ENCODE peak calls at places on chromosomes 7 and 10, in seven cellular contexts. O is ovary, S is HepG2, Q is A549, A is transverse colon, V is H1, N is sigmoid colon. X is an unnamed sample.

GRCh38 chr7:97126483-97127171 is 9.1 kb downstream of the SDHAF3 start:
- DNase-seq in O (no peak), S (no peak), Q (no peak), A (no peak), V (no peak), N (no peak), X (no peak)

GRCh38 chr7:11716185-11716584 is 115.8 kb downstream of the THSD7A start:
- DNase-seq in O (no peak), S (no peak), Q (no peak), A (peak; percentile 8), V (no peak), N (no peak), X (no peak)

GRCh38 chr7:55060690-55061414 is 42.0 kb downstream of the EGFR start:
- DNase-seq in O (no peak), S (no peak), Q (no peak), A (no peak), V (no peak), N (no peak), X (peak; percentile 88)

GRCh38 chr10:77531441-77532001 is 106.1 kb downstream of the KCNMA1 start:
- DNase-seq in O (no peak), S (no peak), Q (peak; percentile 90), A (no peak), V (no peak), N (peak; percentile 82), X (no peak)

GRCh38 chr7:44858161-44858560 is 10.3 kb upstream of the H2AZ2 start:
- DNase-seq in O (no peak), S (no peak), Q (no peak), A (no peak), V (no peak), N (no peak), X (no peak)

GRCh38 chr7:36047254-36047653 is 105.8 kb upstream of the EEPD1 start:
- DNase-seq in O (no peak), S (no peak), Q (no peak), A (no peak), V (no peak), N (no peak), X (no peak)

GRCh38 chr10:80205478-80206276 is at the start of gene ANXA11:
- DNase-seq in O (peak; percentile 81), S (peak; percentile 72), Q (peak; percentile 78), A (peak; percentile 92), V (peak; percentile 62), N (peak; percentile 91), X (peak; percentile 74)

GRCh38 chr10:78745445-78745844 is 323.3 kb upstream of the ZMIZ1 start:
- DNase-seq in O (no peak), S (peak; percentile 75), Q (no peak), A (no peak), V (no peak), N (no peak), X (no peak)

GRCh38 chr10:77877461-77878344 is 48.9 kb downstream of the DLG5 start:
- DNase-seq in O (peak; percentile 33), S (no peak), Q (no peak), A (peak; percentile 34), V (peak; percentile 72), N (peak; percentile 91), X (no peak)

DNA sequence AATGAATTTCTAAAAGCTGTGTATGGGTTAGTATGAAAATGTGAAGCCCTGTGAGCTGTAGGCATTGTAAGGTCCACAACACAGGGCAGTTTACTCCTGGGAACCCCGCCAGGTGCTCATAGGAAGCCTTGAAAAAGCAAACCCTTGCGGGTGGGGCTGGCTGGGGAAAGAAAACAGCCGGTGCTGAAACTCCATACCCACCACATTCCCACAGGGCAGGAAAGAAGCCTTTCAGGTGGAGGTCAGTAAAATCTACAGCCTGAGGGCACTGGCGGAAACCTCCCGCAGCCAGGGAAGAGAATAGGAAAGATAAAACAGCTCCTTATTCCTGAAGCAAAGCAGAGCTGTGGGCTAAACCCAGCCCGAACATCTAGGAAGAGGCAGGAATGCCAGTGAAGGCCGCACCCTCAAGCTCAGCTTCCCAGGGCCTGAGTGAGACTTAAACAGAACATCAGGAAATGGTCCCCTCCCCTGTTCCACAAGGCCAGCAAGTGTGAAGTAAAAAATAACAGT is 34.7 kb downstream of the PODXL start:
- DNase-seq in O (peak; percentile 66), S (no peak), Q (no peak), A (peak; percentile 78), V (no peak), N (peak; percentile 68), X (no peak)
- TF ChIP-seq EP300 in O (no peak), S (no peak), Q (no peak), A (no peak), V (no peak), N (no peak), X (no peak)

GRCh38 chr10:91298224-91298862 is 77.9 kb downstream of the PCGF5 start:
- DNase-seq in O (peak; percentile 56), S (peak; percentile 51), Q (peak; percentile 68), A (peak; percentile 71), V (peak; percentile 78), N (peak; percentile 80), X (peak; percentile 69)
- H3K4me3 ChIP-seq in O (peak overlapping the region; percentile 30), S (no peak overlapping the region), Q (peak overlapping the region; percentile 14), A (peak overlapping the region; percentile 52), V (peak overlapping the region; percentile 27), N (peak overlapping the region; percentile 49), X (peak overlapping the region; percentile 17)

GRCh38 chr10:97498841-97499560 is at the start of gene UBTD1:
- DNase-seq in O (peak; percentile 61), S (peak; percentile 19), Q (peak; percentile 27), A (peak; percentile 43), V (no peak), N (peak; percentile 84), X (peak; percentile 33)

GRCh38 chr10:97499561-97500296 is 1.0 kb downstream of the UBTD1 start:
- DNase-seq in O (peak; percentile 72), S (no peak), Q (peak; percentile 17), A (peak; percentile 53), V (no peak), N (peak; percentile 92), X (peak; percentile 59)

GRCh38 chr10:97498076-97498840 is at the start of gene MMS19:
- DNase-seq in O (peak; percentile 100), S (peak; percentile 93), Q (peak; percentile 98), A (peak; percentile 100), V (peak; percentile 92), N (peak; percentile 100), X (peak; percentile 100)

GRCh38 chr10:97500297-97500575 is 1.5 kb downstream of the UBTD1 start:
- DNase-seq in O (no peak), S (no peak), Q (no peak), A (no peak), V (no peak), N (no peak), X (no peak)

DNA sequence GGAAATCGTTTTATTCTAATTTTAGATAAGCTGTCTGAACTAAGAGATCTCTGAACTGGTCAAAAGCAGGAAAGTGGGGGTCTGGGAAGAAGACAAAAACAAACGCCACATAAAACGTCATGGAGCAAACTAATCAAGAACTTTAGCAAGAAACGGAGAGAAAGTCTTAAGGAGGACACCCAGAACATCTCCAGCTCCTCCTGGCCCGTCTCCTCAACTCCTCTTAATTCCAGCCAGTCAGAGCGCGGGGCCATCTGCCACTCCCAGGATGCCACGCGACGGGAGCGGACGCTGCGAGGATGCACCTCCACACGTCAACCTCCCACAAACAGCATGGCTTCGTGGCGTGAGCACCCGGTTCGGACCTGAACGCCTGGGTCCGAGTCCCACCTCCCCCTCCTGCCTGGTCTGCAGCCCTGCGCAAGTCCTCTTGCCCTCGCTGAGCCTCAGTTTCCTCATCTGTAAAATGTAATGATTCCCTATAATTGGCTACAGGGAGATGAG is 598 bp downstream of the MMS19 start:
- DNase-seq in O (peak; percentile 69), S (peak; percentile 69), Q (peak; percentile 97), A (peak; percentile 84), V (no peak), N (peak; percentile 94), X (peak; percentile 71)
- TF ChIP-seq EP300 in O (no peak), S (no peak), Q (no peak), A (no peak), V (no peak), N (no peak), X (no peak)

GRCh38 chr10:34802692-34803091 is 12.4 kb downstream of the PARD3 start:
- DNase-seq in O (no peak), S (no peak), Q (no peak), A (no peak), V (no peak), N (no peak), X (no peak)
- H3K4me3 ChIP-seq in O (no peak overlapping the region), S (no peak overlapping the region), Q (no peak overlapping the region), A (no peak overlapping the region), V (no peak overlapping the region), N (no peak overlapping the region), X (no peak overlapping the region)

DNA sequence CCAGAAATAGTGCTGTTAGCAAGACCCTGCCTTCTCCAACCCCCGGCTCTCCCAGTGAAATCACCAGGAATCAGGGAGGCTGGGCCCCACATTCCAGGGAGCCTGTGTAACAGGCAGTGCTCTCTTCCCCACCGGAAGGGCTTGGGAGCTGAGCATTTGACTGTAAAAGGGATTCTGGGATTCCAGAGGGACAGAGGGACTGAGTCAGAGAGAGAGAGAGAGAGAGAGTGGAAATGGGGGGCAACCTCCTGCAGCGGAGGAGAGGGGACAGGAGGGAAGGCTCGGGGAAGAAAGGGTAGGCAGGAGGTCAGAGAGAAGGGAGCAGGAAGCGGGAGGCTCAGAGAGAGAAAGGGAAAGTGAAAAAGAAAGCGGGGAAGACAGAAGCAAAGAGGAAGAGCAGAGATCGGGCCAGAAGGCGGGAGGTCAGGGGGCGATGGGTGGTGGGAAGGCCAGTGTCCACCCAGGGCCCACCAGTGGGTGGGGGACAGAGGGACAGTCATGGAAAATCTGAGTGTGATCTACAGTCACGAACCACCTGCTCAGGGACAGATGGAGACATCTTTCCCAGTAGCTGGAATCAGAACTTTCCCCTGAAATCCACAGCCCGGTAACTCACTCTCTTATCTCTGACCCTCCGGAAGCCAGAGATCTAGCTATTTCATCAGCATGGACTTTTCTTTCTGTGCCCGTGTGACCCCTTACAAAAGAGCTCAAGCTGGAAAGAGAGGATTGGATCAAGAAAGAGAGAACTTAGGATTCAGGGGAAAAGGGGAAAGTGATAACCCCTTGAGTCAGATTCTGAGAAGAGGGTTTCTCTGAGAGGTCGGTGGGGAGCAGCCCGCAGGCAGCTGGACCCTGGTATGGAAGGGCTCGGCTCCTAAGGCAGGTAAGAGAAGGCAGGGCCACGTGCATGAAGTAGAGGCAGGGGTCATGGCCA is 4.6 kb upstream of the SERPINE1 start:
- DNase-seq in O (peak; percentile 91), S (peak; percentile 93), Q (peak; percentile 89), A (peak; percentile 65), V (peak; percentile 70), N (peak; percentile 91), X (peak; percentile 46)
- TF ChIP-seq EP300 in O (no peak), S (peak; percentile 59), Q (peak; percentile 75), A (no peak), V (no peak), N (no peak), X (peak; percentile 50)

X was measured in tibial nerve.